ENCODE peak calls at places on chromosome 13, in nine cellular contexts. L, I, Q, T, F, W, Y, M and D are unnamed samples.

GRCh38 chr13:32443111-32443510 is 15.2 kb upstream of the N4BP2L1 start:
- DNase-seq in Q (no peak), F (no peak), M (peak; percentile 36), I (peak; percentile 9), L (no peak), Y (peak; percentile 19), T (peak; percentile 27), W (peak; percentile 58), D (peak; percentile 55)

GRCh38 chr13:43493496-43494000 is 293.2 kb downstream of the ENOX1 start:
- DNase-seq in M (no peak), T (peak; percentile 26), Q (no peak), L (no peak), I (no peak), F (no peak), W (no peak), Y (no peak), D (no peak)

GRCh38 chr13:114079601-114080536 is 52.6 kb downstream of the RASA3 start:
- DNase-seq in M (no peak), Q (peak; percentile 28), L (no peak), Y (no peak), F (no peak), W (no peak), I (no peak), T (no peak), D (no peak)

GRCh38 chr13:75256922-75257321 is 225.0 kb downstream of the TBC1D4 start:
- DNase-seq in F (peak; percentile 21), Q (no peak), I (no peak), Y (peak; percentile 23), L (no peak), T (peak; percentile 85), M (peak; percentile 27), W (no peak), D (no peak)

GRCh38 chr13:28579334-28579733 is 79.6 kb upstream of the POMP start:
- DNase-seq in F (no peak), Q (no peak), L (no peak), I (no peak), Y (no peak), W (no peak), M (peak; percentile 10), T (no peak), D (no peak)

GRCh38 chr13:64083396-64083795 is 2667.7 kb upstream of the PCDH20 start:
- DNase-seq in Q (no peak), T (no peak), M (no peak), Y (peak; percentile 9), W (no peak), L (no peak), I (no peak), F (no peak), D (no peak)

GRCh38 chr13:25908390-25908789 is 143.4 kb downstream of the SHISA2 start:
- DNase-seq in Q (no peak), M (no peak), F (no peak), I (no peak), W (no peak), Y (no peak), T (no peak), L (no peak), D (no peak)

GRCh38 chr13:68023838-68024581 is 793.9 kb upstream of the PCDH9 start:
- DNase-seq in T (no peak), F (no peak), W (no peak), Y (no peak), M (no peak), Q (no peak), L (no peak), I (no peak), D (no peak)

GRCh38 chr13:90416519-90416918 is 931.0 kb upstream of the MIR17HG start:
- DNase-seq in F (no peak), T (no peak), L (no peak), I (no peak), Y (peak; percentile 86), Q (no peak), W (no peak), M (peak; percentile 89), D (no peak)

GRCh38 chr13:85148009-85148408 is 651.2 kb downstream of the SLITRK6 start:
- DNase-seq in T (peak; percentile 1), Q (no peak), W (no peak), L (no peak), I (no peak), F (no peak), Y (no peak), M (peak; percentile 41), D (no peak)

GRCh38 chr13:108609353-108609752 is 20.1 kb upstream of the MYO16 start:
- DNase-seq in Q (no peak), F (no peak), I (no peak), L (no peak), T (peak; percentile 1), W (no peak), M (peak; percentile 81), Y (peak; percentile 2), D (no peak)

GRCh38 chr13:91132786-91133185 is 214.7 kb upstream of the MIR17HG start:
- DNase-seq in M (peak; percentile 42), I (no peak), Y (no peak), Q (no peak), F (no peak), T (no peak), L (no peak), W (no peak), D (no peak)

GRCh38 chr13:46184277-46184699 is 2.3 kb upstream of the LCP1 start:
- DNase-seq in F (no peak), L (peak; percentile 69), Q (no peak), M (peak; percentile 41), Y (peak; percentile 19), I (peak; percentile 66), T (no peak), W (peak; percentile 78), D (peak; percentile 62)

GRCh38 chr13:99923877-99924582 is 47.5 kb downstream of the ZIC5 start:
- DNase-seq in Q (no peak), I (no peak), L (no peak), T (no peak), W (no peak), M (no peak), F (no peak), Y (no peak), D (no peak)

GRCh38 chr13:106186366-106187030 is 349.0 kb downstream of the EFNB2 start:
- DNase-seq in F (no peak), Y (peak; percentile 11), I (no peak), M (no peak), W (no peak), L (no peak), T (peak; percentile 21), Q (no peak), D (no peak)

GRCh38 chr13:91111476-91112190 is 235.9 kb upstream of the MIR17HG start:
- DNase-seq in F (no peak), Y (no peak), Q (no peak), W (no peak), I (no peak), T (no peak), L (no peak), M (no peak), D (no peak)

GRCh38 chr13:77981191-77981925 is 62.7 kb upstream of the EDNRB start:
- DNase-seq in Q (no peak), L (no peak), M (peak; percentile 33), I (no peak), T (no peak), Y (peak; percentile 7), F (no peak), W (no peak), D (no peak)

GRCh38 chr13:25037057-25037813 is 58.7 kb upstream of the PABPC3 start:
- DNase-seq in W (peak; percentile 55), Q (no peak), Y (peak; percentile 56), I (peak; percentile 36), L (no peak), F (peak; percentile 11), T (peak; percentile 50), M (peak; percentile 85), D (peak; percentile 65)

GRCh38 chr13:80374453-80374852 is 33.5 kb upstream of the SPRY2 start:
- DNase-seq in M (no peak), I (no peak), Q (peak; percentile 70), L (no peak), Y (no peak), W (no peak), F (no peak), T (no peak), D (no peak)

GRCh38 chr13:78658630-78659449 is at the start of gene OBI1:
- DNase-seq in M (peak; percentile 92), W (peak; percentile 92), F (peak; percentile 86), T (peak; percentile 73), L (peak; percentile 84), Q (peak; percentile 89), Y (peak; percentile 83), I (peak; percentile 91), D (peak; percentile 85)

GRCh38 chr13:99329477-99329876 is 22.3 kb upstream of the GPR183 start:
- DNase-seq in M (no peak), T (no peak), L (no peak), W (no peak), F (no peak), I (no peak), Q (no peak), Y (no peak), D (no peak)

GRCh38 chr13:114174529-114174941 is 4.5 kb upstream of the CFAP97D2 start:
- DNase-seq in Y (no peak), L (no peak), M (peak; percentile 54), F (no peak), W (no peak), Q (no peak), I (no peak), T (no peak), D (no peak)

GRCh38 chr13:66574606-66575005 is 655.5 kb downstream of the PCDH9 start:
- DNase-seq in Q (no peak), T (no peak), M (peak; percentile 74), L (no peak), I (no peak), W (no peak), Y (peak; percentile 66), F (no peak), D (no peak)

GRCh38 chr13:98480915-98481510 is 95.9 kb downstream of the STK24 start:
- DNase-seq in M (peak; percentile 77), Q (no peak), Y (no peak), W (no peak), I (peak; percentile 51), T (no peak), L (no peak), F (no peak), D (peak; percentile 75)

GRCh38 chr13:51243832-51244231 is 21.6 kb downstream of the FAM124A start:
- DNase-seq in I (no peak), W (no peak), L (no peak), Y (no peak), T (no peak), F (no peak), M (no peak), Q (no peak), D (no peak)